ENCODE peak calls at places on chromosomes 6 and 20, in seven cellular contexts. P, Y, V, D, C, Z and N are unnamed samples. For H3K9me3, the result is how much of the 10 kb centered on the place peaks cover.

GRCh38 chr6:108353853-108354252 is 59.0 kb downstream of the AFG1L start:
- DNase-seq in Z (no peak), V (no peak), P (no peak), Y (no peak), D (no peak), C (no peak), N (no peak)

GRCh38 chr20:49400904-49401303 is 81.6 kb downstream of the KCNB1 start:
- DNase-seq in V (no peak), Z (no peak), P (no peak), D (no peak), Y (peak), C (no peak), N (peak)

GRCh38 chr6:14472964-14473363 is 355.4 kb downstream of the CD83 start:
- DNase-seq in C (no peak), V (no peak), Y (peak), D (no peak), P (no peak), Z (no peak), N (peak)

GRCh38 chr6:12749531-12750379 is 33.2 kb downstream of the PHACTR1 start:
- DNase-seq in D (peak), V (no peak), C (no peak), Z (no peak), Y (peak), P (no peak), N (no peak)

GRCh38 chr6:154450498-154450897 is 60.0 kb downstream of the CNKSR3 start:
- DNase-seq in Z (no peak), C (no peak), D (no peak), Y (no peak), V (no peak), P (no peak), N (no peak)

GRCh38 chr20:14493408-14493807 is 156.0 kb upstream of the FLRT3 start:
- DNase-seq in P (no peak), C (no peak), Y (no peak), Z (no peak), D (no peak), V (no peak), N (no peak)

GRCh38 chr20:62386383-62387218 is at the start of gene RPS21:
- DNase-seq in Y (peak), V (peak), C (peak), P (peak), D (peak), Z (peak), N (peak)

GRCh38 chr20:53074811-53075314 is 102.7 kb downstream of the TSHZ2 start:
- DNase-seq in V (no peak), C (no peak), Z (no peak), Y (peak), D (no peak), P (no peak), N (no peak)

GRCh38 chr20:44448753-44449546 is 26.7 kb upstream of the TTPAL start:
- DNase-seq in D (peak), C (no peak), Z (peak), V (no peak), Y (peak), P (peak), N (no peak)

GRCh38 chr20:35490736-35491181 is 35.4 kb downstream of the CEP250 start:
- DNase-seq in D (no peak), P (no peak), C (no peak), Y (no peak), V (peak), Z (peak), N (no peak)

GRCh38 chr20:37758332-37758731 is 64.5 kb downstream of the CTNNBL1 start:
- DNase-seq in P (peak), Z (peak), C (peak), Y (no peak), D (no peak), V (no peak), N (no peak)

GRCh38 chr6:127058936-127059335 is 59.5 kb upstream of the RSPO3 start:
- DNase-seq in D (no peak), P (no peak), V (no peak), Z (no peak), Y (no peak), C (no peak), N (no peak)

GRCh38 chr6:128310061-128310460 is 210.3 kb downstream of the PTPRK start:
- DNase-seq in C (no peak), V (no peak), D (no peak), Z (no peak), P (no peak), Y (no peak), N (no peak)

GRCh38 chr6:134748484-134748883 is 201.4 kb downstream of the ALDH8A1 start:
- DNase-seq in Y (no peak), Z (no peak), D (no peak), C (no peak), V (no peak), P (no peak), N (no peak)

GRCh38 chr6:154937306-154938244 is 57.5 kb upstream of the TIAM2 start:
- DNase-seq in D (no peak), V (no peak), Y (no peak), Z (no peak), P (no peak), C (no peak), N (peak)

GRCh38 chr6:100134703-100135102 is 140.7 kb upstream of the MCHR2 start:
- DNase-seq in P (no peak), D (no peak), Z (no peak), Y (peak), V (no peak), C (no peak), N (peak)

GRCh38 chr6:52548353-52548713 is 28.5 kb downstream of the TRAM2 start:
- DNase-seq in C (no peak), V (no peak), Y (peak), D (no peak), Z (peak), P (no peak), N (no peak)

GRCh38 chr6:88490865-88491264 is 324.7 kb upstream of the CNR1 start:
- DNase-seq in Y (peak), P (no peak), V (no peak), D (no peak), C (no peak), Z (no peak), N (peak)

GRCh38 chr20:8766868-8767390 is 302.0 kb upstream of the PLCB4 start:
- DNase-seq in P (no peak), Z (no peak), C (no peak), V (no peak), Y (no peak), D (no peak), N (peak)

GRCh38 chr6:139538366-139538765 is 163.9 kb upstream of the CITED2 start:
- DNase-seq in Y (no peak), V (no peak), P (no peak), Z (no peak), C (no peak), D (no peak), N (no peak)

GRCh38 chr6:67544851-67545452 is 1090.1 kb upstream of the ADGRB3 start:
- DNase-seq in V (no peak), Z (no peak), C (no peak), D (no peak), P (no peak), Y (no peak), N (no peak)
- H3K9me3 ChIP-seq in V (under half), Z (under half), C (half or more), D (under half), P (under half), Y (under half), N (under half)

GRCh38 chr6:113995632-113996031 is 24.7 kb upstream of the HDAC2 start:
- DNase-seq in Y (peak), D (peak), V (no peak), C (peak), P (peak), Z (no peak), N (peak)
- H3K9me3 ChIP-seq in Y (under half), D (under half), V (under half), C (under half), P (under half), Z (under half), N (under half)

GRCh38 chr20:56205350-56205749 is 43.2 kb upstream of the MC3R start:
- DNase-seq in C (no peak), Y (no peak), P (no peak), D (no peak), V (no peak), Z (no peak), N (no peak)

GRCh38 chr20:56204206-56204605 is 44.3 kb upstream of the MC3R start:
- DNase-seq in Z (no peak), Y (no peak), C (no peak), P (no peak), V (no peak), D (no peak), N (no peak)

GRCh38 chr20:56207656-56208055 is 40.9 kb upstream of the MC3R start:
- DNase-seq in P (no peak), V (no peak), D (no peak), C (no peak), Y (no peak), Z (no peak), N (no peak)

GRCh38 chr20:56211051-56211450 is 37.5 kb upstream of the MC3R start:
- DNase-seq in Y (no peak), C (no peak), Z (no peak), D (no peak), V (no peak), P (no peak), N (no peak)

GRCh38 chr20:56208121-56208520 is 40.4 kb upstream of the MC3R start:
- DNase-seq in D (no peak), V (no peak), Z (no peak), P (no peak), Y (no peak), C (no peak), N (no peak)
- H3K9me3 ChIP-seq in D (under half), V (under half), Z (under half), P (under half), Y (under half), C (under half), N (under half)

GRCh38 chr6:106807946-106808611 is 166.4 kb downstream of the CD24 start:
- DNase-seq in P (no peak), C (no peak), Z (no peak), V (no peak), D (no peak), Y (peak), N (no peak)
- H3K9me3 ChIP-seq in P (under half), C (half or more), Z (under half), V (under half), D (under half), Y (under half), N (half or more)

DNA sequence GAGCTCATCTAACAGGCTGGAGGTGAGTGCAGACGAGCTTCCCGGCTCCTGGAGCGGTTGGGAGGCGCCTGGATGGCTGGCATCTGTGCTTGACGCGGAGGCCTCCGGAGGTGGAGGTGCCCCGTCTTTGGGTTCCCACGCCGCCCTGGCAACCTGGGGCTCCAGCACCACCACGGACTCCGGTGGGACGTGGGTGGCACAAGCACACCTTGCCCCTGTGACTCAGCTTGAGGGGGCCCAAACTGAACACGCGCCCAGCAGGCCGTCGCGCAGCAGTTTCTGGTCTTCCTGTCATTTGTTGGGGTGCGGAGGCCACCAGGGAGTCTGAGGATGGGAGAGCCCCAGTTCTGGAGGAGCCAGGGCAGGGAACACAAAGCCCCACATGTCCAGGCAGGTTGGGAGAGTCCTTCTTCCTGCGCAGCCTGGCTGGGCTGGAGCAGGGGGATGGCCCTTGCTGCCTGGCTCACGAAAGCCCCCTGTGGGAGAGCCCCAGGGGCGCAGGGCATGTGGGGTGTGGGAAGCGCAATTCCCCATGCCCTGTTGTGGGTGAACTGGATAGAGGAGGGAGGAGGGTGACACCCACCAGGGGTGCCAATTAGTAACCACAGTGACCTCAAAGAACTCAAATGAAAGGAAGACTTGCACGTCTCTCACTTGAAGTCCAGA is 1378.6 kb upstream of the DEFB115 start:
- DNase-seq in Z (no peak), C (no peak), V (peak), Y (no peak), D (peak), P (no peak), N (no peak)
- H3K9me3 ChIP-seq in Z (under half), C (under half), V (under half), Y (under half), D (under half), P (under half), N (under half)

GRCh38 chr6:39493717-39494116 is 171.2 kb upstream of the KCNK16 start:
- DNase-seq in Z (no peak), Y (peak), P (no peak), V (no peak), D (no peak), C (no peak), N (peak)

GRCh38 chr6:39493174-39493573 is 170.7 kb upstream of the KCNK16 start:
- DNase-seq in Z (no peak), V (no peak), P (no peak), C (no peak), D (no peak), Y (peak), N (peak)

GRCh38 chr6:39495023-39495422 is 172.5 kb upstream of the KCNK16 start:
- DNase-seq in P (no peak), C (no peak), D (no peak), Z (no peak), Y (no peak), V (no peak), N (no peak)

GRCh38 chr6:39488255-39488881 is 165.9 kb upstream of the KCNK16 start:
- DNase-seq in V (no peak), P (no peak), Y (no peak), C (no peak), Z (no peak), D (no peak), N (no peak)

DNA sequence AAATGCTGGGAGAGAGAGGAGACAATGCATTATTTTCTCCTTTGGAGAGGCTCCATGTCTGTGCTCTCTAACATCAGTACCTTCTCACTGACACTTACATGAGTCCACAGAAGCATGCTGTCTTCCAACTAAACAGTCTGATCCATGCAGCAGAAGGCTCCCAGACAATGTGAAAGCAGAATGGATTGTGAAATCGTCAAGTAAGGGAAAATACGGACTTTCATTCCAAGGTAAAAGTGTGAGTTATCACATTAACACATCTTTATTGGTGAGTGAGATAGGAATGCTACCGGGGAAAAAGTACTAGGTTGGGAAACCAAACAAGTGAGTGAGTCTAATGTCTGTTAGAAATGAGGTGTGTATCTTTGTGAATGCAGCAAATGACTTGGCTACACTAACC is 167.6 kb upstream of the KCNK16 start:
- DNase-seq in D (no peak), Z (no peak), Y (no peak), C (no peak), P (no peak), V (no peak), N (no peak)
- H3K9me3 ChIP-seq in D (under half), Z (under half), Y (under half), C (under half), P (under half), V (under half), N (under half)

GRCh38 chr6:146917182-146917581 is 287.0 kb upstream of the STXBP5 start:
- DNase-seq in Y (no peak), C (no peak), V (no peak), P (no peak), D (no peak), Z (no peak), N (no peak)
- H3K9me3 ChIP-seq in Y (under half), C (under half), V (under half), P (under half), D (under half), Z (under half), N (under half)